ENCODE peak calls at places on chromosomes 13 and 19, in five cellular contexts. T is left ventricle myocardium inferior, X is body of pancreas, U is lung, C is fibroblast of lung. B is an unnamed sample.

GRCh38 chr13:114282143-114282685 is 813 bp downstream of the UPF3A start:
- DNase-seq in X (peak), C (peak), T (peak), U (peak), B (no peak)

GRCh38 chr13:25840261-25840660 is 211.6 kb downstream of the SHISA2 start:
- DNase-seq in X (no peak), T (no peak), U (no peak), C (no peak), B (no peak)

GRCh38 chr13:44389003-44389666 is 15.5 kb downstream of the SERP2 start:
- DNase-seq in U (no peak), X (no peak), C (no peak), T (no peak), B (no peak)

GRCh38 chr13:73676550-73677040 is 457.6 kb downstream of the KLF12 start:
- DNase-seq in X (no peak), U (no peak), C (no peak), T (no peak), B (no peak)

GRCh38 chr13:53342623-53343022 is 314.0 kb downstream of the OLFM4 start:
- DNase-seq in C (no peak), X (no peak), T (no peak), U (no peak), B (no peak)

GRCh38 chr19:44582581-44583265 is 30.6 kb upstream of the IGSF23 start:
- DNase-seq in X (peak), C (peak), U (no peak), T (no peak), B (no peak)

GRCh38 chr19:5068251-5069090 is 99.6 kb downstream of the KDM4B start:
- DNase-seq in X (no peak), U (no peak), C (no peak), T (no peak), B (no peak)

GRCh38 chr19:7326105-7326877 is 22.4 kb upstream of the ARHGEF18 start:
- DNase-seq in C (peak), U (no peak), T (no peak), X (no peak), B (no peak)

GRCh38 chr13:107205318-107206112 is 637.6 kb upstream of the ARGLU1 start:
- DNase-seq in C (peak), U (peak), X (peak), T (peak), B (no peak)

GRCh38 chr19:14763497-14764145 is 14.7 kb downstream of the ADGRE2 start:
- DNase-seq in T (no peak), X (no peak), C (no peak), U (no peak), B (no peak)

GRCh38 chr19:4449022-4449825 is 8.4 kb downstream of the UBXN6 start:
- DNase-seq in T (peak), X (peak), U (no peak), C (peak), B (no peak)

GRCh38 chr19:28706693-28707092 is 506.3 kb downstream of the UQCRFS1 start:
- DNase-seq in T (no peak), U (no peak), X (no peak), C (no peak), B (no peak)

GRCh38 chr19:5292453-5292842 is 48.2 kb downstream of the PTPRS start:
- DNase-seq in C (no peak), X (peak), T (no peak), U (no peak), B (no peak)

GRCh38 chr13:35549481-35549880 is 73.0 kb upstream of the MAB21L1 start:
- DNase-seq in T (no peak), U (no peak), C (peak), X (no peak), B (peak)

GRCh38 chr19:19820774-19821315 is 705 bp downstream of the ZNF506 start:
- DNase-seq in T (no peak), X (no peak), U (no peak), C (no peak), B (no peak)

GRCh38 chr13:102700088-102701031 is 5.5 kb upstream of the METTL21C start:
- DNase-seq in T (no peak), U (no peak), X (no peak), C (peak), B (no peak)

GRCh38 chr19:33477781-33478180 is 43.8 kb downstream of the PEPD start:
- DNase-seq in C (no peak), T (no peak), U (no peak), X (no peak), B (no peak)

GRCh38 chr19:54305141-54305540 is 7.8 kb downstream of the LILRA5 start:
- DNase-seq in U (no peak), X (no peak), C (no peak), T (no peak), B (no peak)

GRCh38 chr13:21913010-21913409 is 242.1 kb downstream of the FGF9 start:
- DNase-seq in X (no peak), C (no peak), U (no peak), T (no peak), B (no peak)

DNA sequence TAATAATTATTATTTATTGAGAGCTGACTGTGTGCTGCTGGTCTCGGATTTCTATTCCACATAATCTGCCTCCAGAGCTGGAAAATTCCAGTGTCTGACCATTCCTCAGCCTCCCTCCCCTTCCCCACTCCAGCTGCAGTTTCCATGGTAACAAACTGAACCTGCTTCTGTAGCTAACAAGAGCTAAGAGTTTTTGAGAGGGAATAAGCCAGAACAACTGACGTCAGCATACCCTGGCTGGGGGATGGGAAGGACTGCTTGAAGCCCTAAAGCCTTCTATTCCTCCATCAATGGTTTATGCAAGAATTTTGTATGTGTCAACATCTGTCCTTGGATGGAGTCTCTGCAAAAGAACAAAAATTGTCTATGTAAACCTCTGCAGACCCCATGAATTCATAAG is 26.0 kb upstream of the PEG3 start:
- DNase-seq in T (no peak), X (no peak), U (no peak), C (no peak), B (no peak)
- H3K27ac ChIP-seq in T (no peak), X (no peak), U (no peak), C (no peak), B (no peak)

GRCh38 chr19:2495651-2496316 is 19.9 kb downstream of the GADD45B start:
- DNase-seq in X (no peak), T (no peak), U (no peak), C (peak), B (no peak)

GRCh38 chr19:2495130-2495641 is 19.3 kb downstream of the GADD45B start:
- DNase-seq in C (peak), T (peak), X (peak), U (peak), B (no peak)

GRCh38 chr19:2492870-2493269 is 16.9 kb downstream of the GADD45B start:
- DNase-seq in T (no peak), C (no peak), U (no peak), X (no peak), B (no peak)

GRCh38 chr19:2494084-2494446 is 18.1 kb downstream of the GADD45B start:
- DNase-seq in X (no peak), U (no peak), T (no peak), C (peak), B (no peak)

GRCh38 chr19:2494447-2495129 is 18.7 kb downstream of the GADD45B start:
- DNase-seq in X (peak), T (peak), U (peak), C (peak), B (no peak)
- H3K27ac ChIP-seq in X (peak), T (peak), U (peak), C (peak), B (peak)

DNA sequence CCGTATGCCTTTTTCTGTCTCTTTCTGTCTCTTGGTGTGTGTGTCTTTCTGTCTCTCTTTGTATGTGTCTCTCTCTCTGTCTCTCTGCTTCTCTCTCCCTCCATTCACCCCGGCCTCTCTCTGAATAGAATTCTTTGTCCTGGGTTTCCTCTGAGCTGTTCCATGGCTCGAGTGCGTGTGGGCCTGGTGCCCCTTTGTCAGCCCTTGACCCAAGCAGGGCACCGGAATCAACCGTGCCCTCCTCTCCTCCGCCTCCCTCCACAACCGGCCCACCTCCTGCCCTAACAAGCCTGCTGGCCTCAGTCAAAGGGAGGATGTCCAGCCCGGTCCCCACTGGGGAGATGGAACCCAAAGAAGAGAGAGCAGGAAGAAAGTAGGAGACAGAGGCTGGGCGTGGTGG is 3.2 kb downstream of the AXL start:
- DNase-seq in T (no peak), X (no peak), C (no peak), U (no peak), B (no peak)
- H3K27ac ChIP-seq in T (no peak), X (no peak), C (peak), U (no peak), B (no peak)

GRCh38 chr13:105997436-105998232 is 537.8 kb downstream of the EFNB2 start:
- DNase-seq in U (no peak), C (no peak), T (no peak), X (no peak), B (no peak)
- H3K27ac ChIP-seq in U (no peak), C (no peak), T (no peak), X (no peak), B (no peak)

GRCh38 chr13:40375522-40376171 is 290.8 kb downstream of the FOXO1 start:
- DNase-seq in U (no peak), C (no peak), X (no peak), T (no peak), B (no peak)

GRCh38 chr13:40377783-40378182 is 288.7 kb downstream of the FOXO1 start:
- DNase-seq in X (no peak), U (no peak), T (no peak), C (peak), B (no peak)

GRCh38 chr13:40376867-40377266 is 289.6 kb downstream of the FOXO1 start:
- DNase-seq in X (no peak), C (no peak), T (no peak), U (no peak), B (no peak)

GRCh38 chr13:40379186-40379585 is 287.3 kb downstream of the FOXO1 start:
- DNase-seq in C (no peak), U (no peak), T (no peak), X (no peak), B (no peak)

GRCh38 chr13:40376296-40376849 is 290.1 kb downstream of the FOXO1 start:
- DNase-seq in X (no peak), T (no peak), C (no peak), U (no peak), B (no peak)
- H3K27ac ChIP-seq in X (no peak), T (no peak), C (no peak), U (no peak), B (no peak)

GRCh38 chr13:113184568-113185440 is 23.7 kb downstream of the PCID2 start:
- DNase-seq in C (no peak), U (no peak), X (no peak), T (no peak), B (no peak)

GRCh38 chr13:113183450-113184129 is 24.9 kb downstream of the PCID2 start:
- DNase-seq in X (no peak), T (no peak), U (no peak), C (no peak), B (no peak)

GRCh38 chr13:113186061-113186900 is 22.2 kb downstream of the PCID2 start:
- DNase-seq in T (no peak), U (no peak), X (no peak), C (no peak), B (no peak)

GRCh38 chr13:113187905-113188595 is 20.4 kb downstream of the PCID2 start:
- DNase-seq in X (no peak), C (peak), T (no peak), U (no peak), B (no peak)

DNA sequence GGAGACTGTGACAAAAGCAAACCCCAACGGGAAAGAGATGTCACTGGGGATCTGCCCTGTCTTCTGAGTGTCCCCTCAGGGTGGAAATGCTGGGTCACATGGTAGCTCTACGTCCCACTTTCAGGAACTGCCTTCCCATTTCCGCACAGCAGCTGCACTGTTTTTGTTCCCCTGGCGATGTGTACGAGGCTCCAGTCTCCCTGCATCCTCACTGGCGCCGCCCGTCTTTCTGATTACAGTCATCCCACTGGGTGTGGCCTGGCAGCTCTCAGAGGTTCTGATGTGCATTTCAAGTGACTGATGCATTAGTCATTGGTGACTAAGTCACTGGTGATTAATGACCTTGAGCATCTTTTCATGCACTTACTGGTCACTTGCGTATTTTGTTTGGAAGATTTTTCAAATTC is 21.2 kb downstream of the PCID2 start:
- DNase-seq in C (peak), T (peak), U (peak), X (peak), B (peak)
- H3K27ac ChIP-seq in C (peak), T (peak), U (peak), X (no peak), B (peak)

GRCh38 chr13:32135655-32136054 is 104.1 kb downstream of the FRY start:
- DNase-seq in U (no peak), C (peak), T (no peak), X (no peak), B (no peak)

GRCh38 chr13:32136061-32136460 is 104.5 kb downstream of the FRY start:
- DNase-seq in X (no peak), U (no peak), C (no peak), T (no peak), B (no peak)

GRCh38 chr13:32134241-32134801 is 102.7 kb downstream of the FRY start:
- DNase-seq in U (no peak), C (no peak), T (no peak), X (no peak), B (peak)

GRCh38 chr13:32134991-32135390 is 103.4 kb downstream of the FRY start:
- DNase-seq in C (no peak), X (no peak), U (no peak), T (no peak), B (no peak)

DNA sequence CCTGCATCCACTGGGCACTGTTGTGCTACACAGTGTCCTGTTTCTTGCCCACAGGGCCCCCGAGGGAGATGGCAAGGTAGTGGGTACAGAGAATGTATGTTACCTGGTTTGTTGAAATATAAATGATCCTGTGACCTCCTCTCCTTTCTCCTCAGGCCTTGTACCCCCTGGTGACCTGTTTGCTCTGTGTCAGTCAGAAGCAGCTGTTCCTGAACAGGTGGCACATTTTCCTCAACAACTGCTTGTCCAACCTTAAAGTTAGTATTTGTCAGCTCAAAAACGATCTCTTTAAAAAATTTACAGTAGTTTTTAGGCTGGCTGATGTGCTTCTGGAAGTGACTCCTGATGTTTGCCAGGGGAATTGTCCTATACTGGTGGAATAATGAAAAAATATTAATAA is 105.1 kb downstream of the FRY start:
- DNase-seq in U (no peak), T (no peak), X (no peak), C (no peak), B (no peak)
- H3K27ac ChIP-seq in U (peak), T (peak), X (no peak), C (no peak), B (no peak)